ENCODE peak calls at places on chromosomes 12 and 14, in seven cellular contexts. A is GM04504; P is stimulated activated CD4-positive, alpha-beta T cell treated with anti-CD3 and anti-CD28 coated beads, TNF-alpha, amount 100 ng/mL, for 48 hours; L is CD8-positive, alpha-beta memory T cell; O is CD8-positive, alpha-beta T cell; M is central memory CD4-positive, alpha-beta T cell; H is A549. E is an unnamed sample.

GRCh38 chr14:74892745-74893144 is 11.0 kb downstream of the DLST start:
- DNase-seq in O (no peak), H (no peak), L (no peak), M (no peak), A (no peak), P (no peak), E (no peak)

GRCh38 chr14:75718199-75718598 is 57.2 kb downstream of the TTLL5 start:
- DNase-seq in A (no peak), P (no peak), H (no peak), O (no peak), L (no peak), M (no peak), E (no peak)

GRCh38 chr14:38553586-38553985 is 297.7 kb upstream of the CLEC14A start:
- DNase-seq in L (no peak), P (no peak), O (no peak), A (peak; percentile 74), H (no peak), M (no peak), E (no peak)

GRCh38 chr14:65098586-65098985 is 3.7 kb downstream of the MAX start:
- DNase-seq in O (no peak), M (peak; percentile 59), P (no peak), A (no peak), L (no peak), H (no peak), E (no peak)

GRCh38 chr14:97692084-97692483 is 894.9 kb downstream of the VRK1 start:
- DNase-seq in M (no peak), P (no peak), H (no peak), O (no peak), L (no peak), A (no peak), E (no peak)

GRCh38 chr14:25178255-25178654 is 128.3 kb upstream of the STXBP6 start:
- DNase-seq in O (no peak), A (no peak), M (no peak), L (no peak), H (no peak), P (no peak), E (peak; percentile 30)

GRCh38 chr12:15522574-15523187 is 200.4 kb downstream of the PTPRO start:
- DNase-seq in M (no peak), O (no peak), A (no peak), P (no peak), H (peak; percentile 21), L (no peak), E (no peak)

GRCh38 chr12:117968826-117969659 is at the start of gene KSR2:
- DNase-seq in H (peak; percentile 72), P (peak; percentile 54), A (no peak), O (peak; percentile 49), M (peak; percentile 21), L (no peak), E (no peak)

GRCh38 chr12:54299515-54300266 is 1.1 kb downstream of the NFE2 start:
- DNase-seq in O (no peak), H (no peak), L (no peak), A (no peak), M (no peak), P (no peak), E (no peak)

GRCh38 chr14:73726025-73726961 is 12.1 kb upstream of the PNMA1 start:
- DNase-seq in A (no peak), O (no peak), M (no peak), L (no peak), H (no peak), P (no peak), E (no peak)

E was measured in HS-27A.